ENCODE peak calls at places on chromosomes 7 and 10, in five cellular contexts. S is prostate gland, T is K562, U is sigmoid colon, Q is H1. H is an unnamed sample.

GRCh38 chr7:120190566-120190965 is 82.4 kb upstream of the KCND2 start:
- DNase-seq in T (no peak), Q (peak), U (no peak), S (no peak), H (no peak)

GRCh38 chr10:44517635-44518034 is 132.7 kb upstream of the CXCL12 start:
- DNase-seq in Q (no peak), U (no peak), S (no peak), T (peak), H (no peak)

GRCh38 chr10:1244493-1244892 is 188.3 kb downstream of the WDR37 start:
- DNase-seq in U (no peak), Q (no peak), T (no peak), S (no peak), H (no peak)

GRCh38 chr7:94823952-94824351 is 83.4 kb upstream of the PPP1R9A start:
- DNase-seq in T (no peak), S (no peak), U (no peak), Q (no peak), H (no peak)

GRCh38 chr7:112271162-112271561 is 64.7 kb downstream of the ZNF277 start:
- DNase-seq in T (no peak), S (no peak), Q (no peak), U (no peak), H (no peak)

GRCh38 chr7:32762321-32762669 is 129.3 kb downstream of the KBTBD2 start:
- DNase-seq in T (no peak), Q (no peak), U (no peak), S (no peak), H (no peak)

GRCh38 chr7:54637712-54638396 is 95.7 kb downstream of the VSTM2A start:
- DNase-seq in S (no peak), T (no peak), U (no peak), Q (no peak), H (no peak)

GRCh38 chr7:81367335-81367801 is 402.5 kb downstream of the HGF start:
- DNase-seq in S (no peak), T (no peak), U (peak), Q (no peak), H (no peak)

GRCh38 chr7:155300641-155301452 is 3.2 kb downstream of the INSIG1 start:
- DNase-seq in S (no peak), U (no peak), Q (no peak), T (peak), H (no peak)

GRCh38 chr10:73854310-73854709 is 20.0 kb downstream of the CAMK2G start:
- DNase-seq in Q (no peak), S (no peak), T (no peak), U (no peak), H (peak)

GRCh38 chr7:94832051-94832450 is 75.3 kb upstream of the PPP1R9A start:
- DNase-seq in S (no peak), Q (no peak), T (no peak), U (no peak), H (no peak)

GRCh38 chr10:98349508-98349922 is 65.5 kb downstream of the PYROXD2 start:
- DNase-seq in T (no peak), S (no peak), Q (no peak), U (peak), H (peak)

GRCh38 chr10:90321132-90321816 is 536.6 kb downstream of the HTR7 start:
- DNase-seq in Q (no peak), U (no peak), S (no peak), T (no peak), H (no peak)

GRCh38 chr10:118459642-118460193 is 117.6 kb upstream of the FAM204A start:
- DNase-seq in T (peak), Q (peak), S (peak), U (peak), H (peak)

GRCh38 chr10:49309691-49310371 is 10.9 kb downstream of the C10orf71 start:
- DNase-seq in Q (no peak), T (no peak), S (no peak), U (no peak), H (no peak)

GRCh38 chr10:49579621-49580020 is 30.5 kb upstream of the SLC18A3 start:
- DNase-seq in Q (no peak), U (no peak), T (no peak), S (no peak), H (no peak)

GRCh38 chr10:122939819-122940543 is 14.0 kb downstream of the C10orf88 start:
- DNase-seq in U (no peak), T (no peak), Q (no peak), S (no peak), H (no peak)

GRCh38 chr7:2721842-2722241 is 33.8 kb downstream of the AMZ1 start:
- DNase-seq in S (no peak), T (no peak), U (no peak), Q (no peak), H (no peak)

GRCh38 chr7:84194484-84195260 is at the start of gene SEMA3A:
- DNase-seq in Q (no peak), T (peak), S (peak), U (peak), H (peak)

GRCh38 chr7:70600993-70601392 is 531.0 kb upstream of the GALNT17 start:
- DNase-seq in Q (no peak), T (no peak), U (no peak), S (no peak), H (no peak)

GRCh38 chr10:125661418-125661941 is 21.5 kb downstream of the TEX36 start:
- DNase-seq in T (no peak), S (no peak), Q (no peak), U (no peak), H (no peak)

GRCh38 chr7:927031-927671 is 27.3 kb downstream of the ADAP1 start:
- DNase-seq in U (peak), S (no peak), Q (no peak), T (no peak), H (peak)

GRCh38 chr7:132709971-132710567 is 133.8 kb upstream of the PLXNA4 start:
- DNase-seq in T (peak), S (no peak), Q (no peak), U (no peak), H (no peak)

GRCh38 chr7:101330011-101330484 is 8.4 kb upstream of the IFT22 start:
- DNase-seq in U (no peak), T (no peak), Q (no peak), S (no peak), H (no peak)

GRCh38 chr10:11110499-11110898 is 92.8 kb downstream of the CELF2 start:
- DNase-seq in T (no peak), U (peak), S (no peak), Q (no peak), H (no peak)

GRCh38 chr10:113133497-113133896 is 183.4 kb downstream of the TCF7L2 start:
- DNase-seq in Q (no peak), S (no peak), T (no peak), U (no peak), H (no peak)

GRCh38 chr7:30485667-30486066 is 7.1 kb upstream of the NOD1 start:
- DNase-seq in Q (no peak), U (no peak), S (no peak), T (no peak), H (no peak)

GRCh38 chr7:27784399-27785053 is 44.6 kb downstream of the TAX1BP1 start:
- DNase-seq in S (no peak), T (peak), U (no peak), Q (no peak), H (no peak)

GRCh38 chr10:11742779-11743298 is 657 bp downstream of the ECHDC3 start:
- DNase-seq in T (no peak), Q (no peak), S (no peak), U (no peak), H (no peak)

GRCh38 chr7:151756866-151757265 is 120.0 kb downstream of the PRKAG2 start:
- DNase-seq in Q (no peak), U (no peak), S (no peak), T (no peak), H (no peak)

GRCh38 chr10:78301891-78302738 is 268.5 kb downstream of the RPS24 start:
- DNase-seq in Q (no peak), S (no peak), T (no peak), U (peak), H (no peak)

GRCh38 chr10:119942973-119943372 is 50.4 kb downstream of the SEC23IP start:
- DNase-seq in Q (no peak), S (no peak), U (no peak), T (no peak), H (no peak)

GRCh38 chr7:159000859-159001435 is 143.7 kb downstream of the VIPR2 start:
- DNase-seq in S (no peak), T (peak), U (no peak), Q (no peak), H (no peak)

GRCh38 chr10:31037749-31038148 is 6.1 kb upstream of the ZNF438 start:
- DNase-seq in U (no peak), Q (no peak), T (no peak), S (no peak), H (no peak)

GRCh38 chr10:72834183-72834825 is 59.2 kb upstream of the OIT3 start:
- DNase-seq in T (peak), S (peak), U (peak), Q (peak), H (no peak)

DNA sequence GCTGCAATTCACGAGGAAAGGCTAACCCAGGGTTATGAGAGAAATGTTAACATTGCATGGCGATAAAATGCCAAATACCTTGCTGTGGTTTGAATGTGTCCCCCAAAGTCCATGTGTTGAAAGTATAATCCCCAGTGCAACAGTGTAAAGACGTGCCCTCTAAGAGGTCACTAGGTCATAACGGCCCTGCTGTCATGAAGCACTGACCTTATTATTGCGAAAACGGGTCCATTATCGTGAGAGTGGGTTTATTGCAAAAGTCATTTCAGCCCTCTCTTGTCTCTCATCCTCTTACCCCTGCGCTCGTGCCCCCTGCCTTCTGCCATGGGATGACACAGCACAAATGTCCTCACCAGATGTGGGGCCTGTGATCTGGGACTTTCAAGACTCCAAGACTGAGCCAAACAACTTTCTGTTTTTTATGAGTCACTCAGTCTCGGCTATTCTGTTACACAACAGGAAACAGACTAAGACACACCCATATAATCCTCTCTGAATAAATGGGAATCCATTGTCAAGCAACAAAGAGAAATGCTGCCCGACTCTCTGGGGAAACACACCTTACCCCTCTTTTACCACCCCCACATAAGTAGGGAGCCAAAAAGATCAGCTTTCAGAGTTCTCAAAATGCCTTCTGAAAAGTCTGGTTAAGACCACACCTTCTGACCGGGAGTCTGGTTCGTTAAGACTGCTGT is 73.1 kb upstream of the UCN3 start:
- DNase-seq in S (no peak), T (peak), U (peak), Q (no peak), H (peak)
- TF ChIP-seq POLR2AphosphoS5 in S (no peak), T (no peak), U (no peak), Q (no peak), H (peak)

GRCh38 chr7:35982600-35982999 is 170.5 kb upstream of the EEPD1 start:
- DNase-seq in Q (no peak), T (no peak), S (no peak), U (no peak), H (no peak)
- H3K27ac ChIP-seq in Q (no peak), T (no peak), S (no peak), U (no peak), H (no peak)

GRCh38 chr7:92246363-92247101 is 758 bp downstream of the ANKIB1 start:
- DNase-seq in T (peak), S (peak), U (no peak), Q (no peak), H (peak)
- TF ChIP-seq POLR2AphosphoS5 in T (no peak), S (no peak), U (no peak), Q (peak), H (no peak)

GRCh38 chr10:101597036-101597435 is 8.9 kb downstream of the DPCD start:
- DNase-seq in S (no peak), T (no peak), Q (no peak), U (no peak), H (no peak)
- H3K27ac ChIP-seq in S (no peak), T (no peak), Q (no peak), U (no peak), H (no peak)

GRCh38 chr7:141263983-141264382 is 190.1 kb downstream of the TMEM178B start:
- DNase-seq in U (no peak), T (no peak), Q (no peak), S (no peak), H (no peak)

GRCh38 chr7:141265668-141266067 is 191.8 kb downstream of the TMEM178B start:
- DNase-seq in U (no peak), T (no peak), Q (no peak), S (no peak), H (no peak)

GRCh38 chr7:141263508-141263907 is 189.6 kb downstream of the TMEM178B start:
- DNase-seq in U (no peak), Q (no peak), T (no peak), S (no peak), H (no peak)

GRCh38 chr7:141262101-141262819 is 188.4 kb downstream of the TMEM178B start:
- DNase-seq in Q (no peak), T (peak), S (no peak), U (no peak), H (no peak)

DNA sequence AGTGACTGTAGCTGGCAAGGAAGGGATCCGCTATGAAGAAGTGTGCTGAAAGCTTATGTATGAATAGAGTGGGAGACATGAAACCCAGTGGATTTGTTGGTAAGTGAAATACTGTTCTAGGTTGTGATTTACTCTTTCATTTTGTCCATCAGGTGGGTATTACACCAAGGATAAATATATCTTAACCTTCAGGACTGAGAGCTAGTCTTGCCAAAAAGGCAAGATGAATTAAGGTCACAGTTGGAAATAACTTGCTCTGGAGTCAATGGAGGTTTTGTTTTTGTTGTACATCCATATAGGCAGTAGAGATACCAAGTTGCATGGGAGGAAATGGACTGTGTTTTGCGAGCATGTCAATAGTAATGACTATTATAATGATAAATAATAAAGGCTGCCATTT is 190.6 kb downstream of the TMEM178B start:
- DNase-seq in Q (no peak), T (no peak), S (no peak), U (no peak), H (no peak)
- TF ChIP-seq POLR2AphosphoS5 in Q (no peak), T (no peak), S (no peak), U (no peak), H (no peak)

DNA sequence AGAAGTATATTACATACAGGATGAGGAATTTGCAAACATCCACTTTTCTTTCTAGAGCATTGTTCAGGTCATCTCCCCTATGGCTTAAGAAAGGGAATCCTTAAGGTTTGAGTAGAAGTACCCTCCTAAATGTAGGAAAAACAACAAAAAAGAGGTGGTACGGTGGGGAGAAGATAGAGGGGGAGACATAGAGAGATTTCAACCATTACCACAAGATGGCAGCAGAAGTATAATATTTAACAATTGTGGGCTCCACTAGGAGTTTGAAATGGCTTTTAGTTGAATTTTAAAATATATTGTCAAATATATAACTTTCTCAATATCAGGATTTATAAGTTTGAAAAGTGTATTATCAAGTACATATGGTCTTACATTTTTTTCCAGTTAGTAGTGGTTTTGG is 72.7 kb upstream of the PRKG1 start:
- DNase-seq in Q (no peak), U (no peak), T (peak), S (no peak), H (no peak)
- H3K27ac ChIP-seq in Q (no peak), U (no peak), T (no peak), S (no peak), H (no peak)

GRCh38 chr7:47812460-47813136 is 135.7 kb downstream of the PKD1L1 start:
- DNase-seq in U (no peak), S (no peak), Q (no peak), T (no peak), H (no peak)
- TF ChIP-seq POLR2AphosphoS5 in U (no peak), S (no peak), Q (no peak), T (no peak), H (no peak)

DNA sequence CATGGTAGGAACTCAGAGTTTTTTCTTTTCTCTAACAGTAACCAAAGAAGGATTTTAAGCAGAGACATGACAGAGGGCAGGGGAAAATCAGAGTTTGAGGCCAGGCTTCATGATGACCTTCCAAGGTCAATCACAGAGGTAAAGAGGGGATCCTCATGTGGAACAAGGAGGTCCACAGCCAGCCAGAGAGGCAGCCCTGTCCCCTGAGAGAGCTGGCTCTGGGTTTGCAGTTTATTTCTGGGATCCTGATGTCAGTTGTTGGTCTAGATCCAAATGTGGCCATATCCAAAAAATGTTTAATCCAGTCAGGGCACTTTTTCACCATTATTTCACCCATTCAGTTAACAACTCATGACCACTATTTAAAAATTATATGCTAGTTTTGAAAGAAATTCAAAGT is 45.6 kb downstream of the GPR141 start:
- DNase-seq in S (no peak), T (no peak), U (no peak), Q (no peak), H (no peak)
- H3K27ac ChIP-seq in S (no peak), T (no peak), U (no peak), Q (no peak), H (no peak)